ENCODE peak calls at places on chromosomes 12 and 14, in four cellular contexts. One of them, this sample, is unnamed.

GRCh38 chr12:129570796-129571400 is 332.9 kb downstream of the TMEM132D start:
- DNase-seq in caudate nucleus: no peak
- DNase-seq in activated T-helper 1 cell treated with anti-CD3 and anti-CD28 coated beads, Interleukin-12 subunit alpha, Interleukin-12 subunit beta, Interleukin-2, Interleukin-4 antibody, amounts not matched to agents 30 ng/mL and 10 ng/mL and 1 ng/mL, durations not matched to agents 14 hours and 24 hours and 36 hours: no peak
- DNase-seq in mesenchymal stem cell: no peak
- DNase-seq in this sample: no peak

GRCh38 chr12:89424394-89424793 is 72.1 kb upstream of the DUSP6 start:
- DNase-seq in caudate nucleus: no peak
- DNase-seq in activated T-helper 1 cell treated with anti-CD3 and anti-CD28 coated beads, Interleukin-12 subunit alpha, Interleukin-12 subunit beta, Interleukin-2, Interleukin-4 antibody, amounts not matched to agents 30 ng/mL and 10 ng/mL and 1 ng/mL, durations not matched to agents 14 hours and 24 hours and 36 hours: no peak
- DNase-seq in mesenchymal stem cell: no peak
- DNase-seq in this sample: no peak

GRCh38 chr12:2306012-2306411 is 253.2 kb downstream of the CACNA1C start:
- DNase-seq in mesenchymal stem cell: no peak
- DNase-seq in activated T-helper 1 cell treated with anti-CD3 and anti-CD28 coated beads, Interleukin-12 subunit alpha, Interleukin-12 subunit beta, Interleukin-2, Interleukin-4 antibody, amounts not matched to agents 30 ng/mL and 10 ng/mL and 1 ng/mL, durations not matched to agents 14 hours and 24 hours and 36 hours: no peak
- DNase-seq in caudate nucleus: no peak
- DNase-seq in this sample: no peak

GRCh38 chr14:20798932-20799331 is 3.7 kb downstream of the RNASE1 start:
- DNase-seq in mesenchymal stem cell: no peak
- DNase-seq in activated T-helper 1 cell treated with anti-CD3 and anti-CD28 coated beads, Interleukin-12 subunit alpha, Interleukin-12 subunit beta, Interleukin-2, Interleukin-4 antibody, amounts not matched to agents 30 ng/mL and 10 ng/mL and 1 ng/mL, durations not matched to agents 14 hours and 24 hours and 36 hours: no peak
- DNase-seq in caudate nucleus: no peak
- DNase-seq in this sample: no peak

GRCh38 chr12:22262309-22262708 is 72.2 kb downstream of the ST8SIA1 start:
- DNase-seq in activated T-helper 1 cell treated with anti-CD3 and anti-CD28 coated beads, Interleukin-12 subunit alpha, Interleukin-12 subunit beta, Interleukin-2, Interleukin-4 antibody, amounts not matched to agents 30 ng/mL and 10 ng/mL and 1 ng/mL, durations not matched to agents 14 hours and 24 hours and 36 hours: no peak
- DNase-seq in caudate nucleus: no peak
- DNase-seq in mesenchymal stem cell: peak; percentile 42
- DNase-seq in this sample: no peak

GRCh38 chr14:71739273-71739990 is 192.8 kb upstream of the RGS6 start:
- DNase-seq in activated T-helper 1 cell treated with anti-CD3 and anti-CD28 coated beads, Interleukin-12 subunit alpha, Interleukin-12 subunit beta, Interleukin-2, Interleukin-4 antibody, amounts not matched to agents 30 ng/mL and 10 ng/mL and 1 ng/mL, durations not matched to agents 14 hours and 24 hours and 36 hours: no peak
- DNase-seq in caudate nucleus: no peak
- DNase-seq in mesenchymal stem cell: no peak
- DNase-seq in this sample: no peak

GRCh38 chr12:116140559-116140958 is 136.9 kb downstream of the MED13L start:
- DNase-seq in caudate nucleus: no peak
- DNase-seq in activated T-helper 1 cell treated with anti-CD3 and anti-CD28 coated beads, Interleukin-12 subunit alpha, Interleukin-12 subunit beta, Interleukin-2, Interleukin-4 antibody, amounts not matched to agents 30 ng/mL and 10 ng/mL and 1 ng/mL, durations not matched to agents 14 hours and 24 hours and 36 hours: no peak
- DNase-seq in mesenchymal stem cell: no peak
- DNase-seq in this sample: no peak

GRCh38 chr12:47808574-47809380 is 10.9 kb downstream of the HDAC7 start:
- DNase-seq in mesenchymal stem cell: peak; percentile 66
- DNase-seq in activated T-helper 1 cell treated with anti-CD3 and anti-CD28 coated beads, Interleukin-12 subunit alpha, Interleukin-12 subunit beta, Interleukin-2, Interleukin-4 antibody, amounts not matched to agents 30 ng/mL and 10 ng/mL and 1 ng/mL, durations not matched to agents 14 hours and 24 hours and 36 hours: peak; percentile 57
- DNase-seq in caudate nucleus: no peak
- DNase-seq in this sample: no peak

GRCh38 chr12:74412607-74413230 is 124.9 kb upstream of the ATXN7L3B start:
- DNase-seq in caudate nucleus: no peak
- DNase-seq in activated T-helper 1 cell treated with anti-CD3 and anti-CD28 coated beads, Interleukin-12 subunit alpha, Interleukin-12 subunit beta, Interleukin-2, Interleukin-4 antibody, amounts not matched to agents 30 ng/mL and 10 ng/mL and 1 ng/mL, durations not matched to agents 14 hours and 24 hours and 36 hours: no peak
- DNase-seq in mesenchymal stem cell: peak; percentile 25
- DNase-seq in this sample: no peak

GRCh38 chr12:116517431-116518045 is 41.6 kb upstream of the MAP1LC3B2 start:
- DNase-seq in mesenchymal stem cell: no peak
- DNase-seq in activated T-helper 1 cell treated with anti-CD3 and anti-CD28 coated beads, Interleukin-12 subunit alpha, Interleukin-12 subunit beta, Interleukin-2, Interleukin-4 antibody, amounts not matched to agents 30 ng/mL and 10 ng/mL and 1 ng/mL, durations not matched to agents 14 hours and 24 hours and 36 hours: no peak
- DNase-seq in caudate nucleus: no peak
- DNase-seq in this sample: no peak

GRCh38 chr12:5945071-5946008 is at the start of gene ANO2:
- DNase-seq in caudate nucleus: no peak
- DNase-seq in activated T-helper 1 cell treated with anti-CD3 and anti-CD28 coated beads, Interleukin-12 subunit alpha, Interleukin-12 subunit beta, Interleukin-2, Interleukin-4 antibody, amounts not matched to agents 30 ng/mL and 10 ng/mL and 1 ng/mL, durations not matched to agents 14 hours and 24 hours and 36 hours: no peak
- DNase-seq in mesenchymal stem cell: peak; percentile 15
- DNase-seq in this sample: no peak